ENCODE peak calls at places on chromosomes 11 and 22, in six cellular contexts. One of them, this sample, is unnamed.

GRCh38 chr11:20066013-20066782 is 94.1 kb downstream of the DBX1 start:
- DNase-seq in H1: no peak
- DNase-seq in K562: no peak
- DNase-seq in HepG2: no peak
- DNase-seq in GM12878: no peak
- DNase-seq in GM12891: no peak
- DNase-seq in this sample: no peak

GRCh38 chr11:10899542-10899830 is 41.6 kb upstream of the ZBED5 start:
- DNase-seq in GM12891: no peak
- DNase-seq in K562: peak; percentile 94
- DNase-seq in HepG2: no peak
- DNase-seq in GM12878: no peak
- DNase-seq in H1: no peak
- DNase-seq in this sample: no peak

GRCh38 chr11:78666675-78667129 is 92.0 kb upstream of the NARS2 start:
- DNase-seq in GM12878: no peak
- DNase-seq in K562: peak; percentile 55
- DNase-seq in HepG2: no peak
- DNase-seq in H1: no peak
- DNase-seq in GM12891: no peak
- DNase-seq in this sample: no peak

GRCh38 chr11:13535819-13536218 is 40.0 kb upstream of the PTH start:
- DNase-seq in GM12878: no peak
- DNase-seq in HepG2: peak; percentile 6
- DNase-seq in H1: peak; percentile 5
- DNase-seq in GM12891: no peak
- DNase-seq in K562: peak; percentile 16
- DNase-seq in this sample: no peak

GRCh38 chr22:42791721-42792452 is 65.2 kb downstream of the ARFGAP3 start:
- DNase-seq in K562: no peak
- DNase-seq in GM12878: no peak
- DNase-seq in H1: no peak
- DNase-seq in GM12891: no peak
- DNase-seq in HepG2: no peak
- DNase-seq in this sample: no peak

GRCh38 chr11:107695446-107695845 is 16.4 kb downstream of the SLN start:
- DNase-seq in GM12878: no peak
- DNase-seq in H1: no peak
- DNase-seq in K562: no peak
- DNase-seq in HepG2: no peak
- DNase-seq in GM12891: no peak
- DNase-seq in this sample: no peak

GRCh38 chr11:120563698-120564572 is 52.4 kb downstream of the GRIK4 start:
- DNase-seq in GM12891: no peak
- DNase-seq in H1: no peak
- DNase-seq in GM12878: no peak
- DNase-seq in HepG2: no peak
- DNase-seq in K562: no peak
- DNase-seq in this sample: no peak

GRCh38 chr22:32794449-32795213 is 6.9 kb upstream of the TIMP3 start:
- DNase-seq in HepG2: peak; percentile 90
- DNase-seq in K562: no peak
- DNase-seq in GM12878: no peak
- DNase-seq in H1: no peak
- DNase-seq in GM12891: no peak
- DNase-seq in this sample: no peak

GRCh38 chr11:3824714-3825472 is 15.9 kb downstream of the RHOG start:
- DNase-seq in GM12878: no peak
- DNase-seq in K562: peak; percentile 96
- DNase-seq in HepG2: peak; percentile 69
- DNase-seq in H1: peak; percentile 75
- DNase-seq in GM12891: peak; percentile 89
- DNase-seq in this sample: peak; percentile 87

GRCh38 chr11:27018902-27019544 is 21.6 kb upstream of the BBOX1 start:
- DNase-seq in HepG2: no peak
- DNase-seq in H1: no peak
- DNase-seq in GM12878: no peak
- DNase-seq in K562: no peak
- DNase-seq in GM12891: no peak
- DNase-seq in this sample: no peak

GRCh38 chr11:116772443-116773202 is at the start of gene BUD13:
- DNase-seq in K562: peak; percentile 93
- DNase-seq in GM12891: peak; percentile 90
- DNase-seq in HepG2: peak; percentile 78
- DNase-seq in GM12878: peak; percentile 60
- DNase-seq in H1: peak; percentile 50
- DNase-seq in this sample: peak; percentile 89

GRCh38 chr11:100632970-100633452 is 54.1 kb upstream of the ARHGAP42 start:
- DNase-seq in GM12891: no peak
- DNase-seq in K562: peak; percentile 24
- DNase-seq in H1: no peak
- DNase-seq in HepG2: peak; percentile 10
- DNase-seq in GM12878: no peak
- DNase-seq in this sample: no peak

GRCh38 chr11:23869673-23870072 is 627.2 kb upstream of the LUZP2 start:
- DNase-seq in K562: no peak
- DNase-seq in GM12891: no peak
- DNase-seq in GM12878: no peak
- DNase-seq in H1: no peak
- DNase-seq in HepG2: no peak
- DNase-seq in this sample: no peak

GRCh38 chr22:20563941-20564371 is 56.5 kb downstream of the MED15 start:
- DNase-seq in H1: no peak
- DNase-seq in GM12891: no peak
- DNase-seq in K562: no peak
- DNase-seq in GM12878: no peak
- DNase-seq in HepG2: no peak
- DNase-seq in this sample: no peak

GRCh38 chr11:95519912-95520311 is 269.7 kb downstream of the FAM76B start:
- DNase-seq in K562: no peak
- DNase-seq in HepG2: no peak
- DNase-seq in GM12878: no peak
- DNase-seq in H1: no peak
- DNase-seq in GM12891: no peak
- DNase-seq in this sample: no peak

GRCh38 chr11:134350381-134350780 is 18.6 kb downstream of the GLB1L2 start:
- DNase-seq in HepG2: no peak
- DNase-seq in GM12878: peak; percentile 37
- DNase-seq in GM12891: no peak
- DNase-seq in H1: no peak
- DNase-seq in K562: no peak
- DNase-seq in this sample: no peak

GRCh38 chr22:50608996-50609395 is 8.4 kb downstream of the MAPK8IP2 start:
- DNase-seq in K562: no peak
- DNase-seq in HepG2: no peak
- DNase-seq in H1: no peak
- DNase-seq in GM12891: no peak
- DNase-seq in GM12878: no peak
- DNase-seq in this sample: no peak

GRCh38 chr11:111441443-111441842 is 62.4 kb upstream of the POU2AF1 start:
- DNase-seq in K562: no peak
- DNase-seq in GM12878: no peak
- DNase-seq in HepG2: no peak
- DNase-seq in H1: no peak
- DNase-seq in GM12891: no peak
- DNase-seq in this sample: no peak

GRCh38 chr11:1105183-1105565 is 30.5 kb downstream of the MUC2 start:
- DNase-seq in K562: no peak
- DNase-seq in H1: no peak
- DNase-seq in GM12878: no peak
- DNase-seq in HepG2: no peak
- DNase-seq in GM12891: no peak
- DNase-seq in this sample: no peak

GRCh38 chr11:1560011-1560579 is 12.0 kb downstream of the DUSP8 start:
- DNase-seq in K562: no peak
- DNase-seq in GM12891: no peak
- DNase-seq in GM12878: no peak
- DNase-seq in H1: no peak
- DNase-seq in HepG2: no peak
- DNase-seq in this sample: peak; percentile 30

GRCh38 chr11:56909563-56909962 is 79.2 kb upstream of the OR5AK2 start:
- DNase-seq in H1: no peak
- DNase-seq in K562: no peak
- DNase-seq in GM12891: no peak
- DNase-seq in GM12878: no peak
- DNase-seq in HepG2: no peak
- DNase-seq in this sample: no peak

GRCh38 chr22:47408409-47408808 is 646.0 kb downstream of the TBC1D22A start:
- DNase-seq in GM12891: no peak
- DNase-seq in GM12878: no peak
- DNase-seq in H1: no peak
- DNase-seq in HepG2: no peak
- DNase-seq in K562: peak; percentile 3
- DNase-seq in this sample: no peak

GRCh38 chr22:36180038-36180880 is 19.7 kb upstream of the APOL3 start:
- DNase-seq in GM12891: peak; percentile 71
- DNase-seq in GM12878: no peak
- DNase-seq in HepG2: peak; percentile 56
- DNase-seq in K562: peak; percentile 79
- DNase-seq in H1: peak; percentile 50
- DNase-seq in this sample: peak; percentile 66

GRCh38 chr11:130861283-130861682 is 55.0 kb downstream of the SNX19 start:
- DNase-seq in GM12878: no peak
- DNase-seq in HepG2: no peak
- DNase-seq in GM12891: no peak
- DNase-seq in H1: no peak
- DNase-seq in K562: no peak
- DNase-seq in this sample: no peak

GRCh38 chr11:130865772-130866114 is 50.5 kb downstream of the SNX19 start:
- DNase-seq in GM12891: no peak
- DNase-seq in H1: no peak
- DNase-seq in GM12878: no peak
- DNase-seq in HepG2: peak; percentile 59
- DNase-seq in K562: no peak
- DNase-seq in this sample: no peak

GRCh38 chr11:130859896-130860295 is 56.4 kb downstream of the SNX19 start:
- DNase-seq in HepG2: no peak
- DNase-seq in GM12891: no peak
- DNase-seq in K562: no peak
- DNase-seq in GM12878: no peak
- DNase-seq in H1: no peak
- DNase-seq in this sample: no peak

GRCh38 chr11:130865091-130865771 is 51.0 kb downstream of the SNX19 start:
- DNase-seq in GM12891: no peak
- DNase-seq in H1: no peak
- DNase-seq in K562: no peak
- DNase-seq in HepG2: peak; percentile 52
- DNase-seq in GM12878: no peak
- DNase-seq in this sample: no peak

GRCh38 chr11:130861902-130862552 is 54.3 kb downstream of the SNX19 start:
- DNase-seq in H1: peak; percentile 91
- DNase-seq in GM12878: no peak
- DNase-seq in HepG2: peak; percentile 83
- DNase-seq in GM12891: peak; percentile 58
- DNase-seq in K562: peak; percentile 94
- DNase-seq in this sample: peak; percentile 44
- TF ChIP-seq POLR2AphosphoS5 in H1: no peak
- TF ChIP-seq POLR2AphosphoS5 in GM12878: no peak
- TF ChIP-seq POLR2AphosphoS5 in HepG2: no peak
- TF ChIP-seq POLR2AphosphoS5 in GM12891: no peak
- TF ChIP-seq POLR2AphosphoS5 in K562: no peak
- TF ChIP-seq POLR2AphosphoS5 in this sample: no peak

GRCh38 chr11:44860346-44860745 is 90.3 kb downstream of the TP53I11 start:
- DNase-seq in H1: no peak
- DNase-seq in HepG2: no peak
- DNase-seq in GM12891: no peak
- DNase-seq in GM12878: no peak
- DNase-seq in K562: no peak
- DNase-seq in this sample: no peak

GRCh38 chr11:44862546-44863101 is 88.1 kb downstream of the TP53I11 start:
- DNase-seq in GM12891: no peak
- DNase-seq in HepG2: no peak
- DNase-seq in GM12878: no peak
- DNase-seq in K562: no peak
- DNase-seq in H1: no peak
- DNase-seq in this sample: no peak

GRCh38 chr11:44863231-44863630 is 87.5 kb downstream of the TP53I11 start:
- DNase-seq in GM12878: no peak
- DNase-seq in K562: no peak
- DNase-seq in GM12891: no peak
- DNase-seq in H1: no peak
- DNase-seq in HepG2: no peak
- DNase-seq in this sample: no peak

GRCh38 chr11:44860967-44861828 is 89.5 kb downstream of the TP53I11 start:
- DNase-seq in GM12891: no peak
- DNase-seq in H1: no peak
- DNase-seq in K562: no peak
- DNase-seq in HepG2: no peak
- DNase-seq in GM12878: no peak
- DNase-seq in this sample: no peak

GRCh38 chr11:44861829-44862545 is 88.7 kb downstream of the TP53I11 start:
- DNase-seq in H1: peak; percentile 85
- DNase-seq in GM12878: peak; percentile 86
- DNase-seq in GM12891: peak; percentile 88
- DNase-seq in K562: peak; percentile 71
- DNase-seq in HepG2: peak; percentile 44
- DNase-seq in this sample: peak; percentile 75
- TF ChIP-seq POLR2A in H1: no peak
- TF ChIP-seq POLR2A in GM12878: no peak
- TF ChIP-seq POLR2A in GM12891: no peak
- TF ChIP-seq POLR2A in K562: no peak
- TF ChIP-seq POLR2A in HepG2: no peak
- TF ChIP-seq POLR2A in this sample: peak; percentile 49

DNA sequence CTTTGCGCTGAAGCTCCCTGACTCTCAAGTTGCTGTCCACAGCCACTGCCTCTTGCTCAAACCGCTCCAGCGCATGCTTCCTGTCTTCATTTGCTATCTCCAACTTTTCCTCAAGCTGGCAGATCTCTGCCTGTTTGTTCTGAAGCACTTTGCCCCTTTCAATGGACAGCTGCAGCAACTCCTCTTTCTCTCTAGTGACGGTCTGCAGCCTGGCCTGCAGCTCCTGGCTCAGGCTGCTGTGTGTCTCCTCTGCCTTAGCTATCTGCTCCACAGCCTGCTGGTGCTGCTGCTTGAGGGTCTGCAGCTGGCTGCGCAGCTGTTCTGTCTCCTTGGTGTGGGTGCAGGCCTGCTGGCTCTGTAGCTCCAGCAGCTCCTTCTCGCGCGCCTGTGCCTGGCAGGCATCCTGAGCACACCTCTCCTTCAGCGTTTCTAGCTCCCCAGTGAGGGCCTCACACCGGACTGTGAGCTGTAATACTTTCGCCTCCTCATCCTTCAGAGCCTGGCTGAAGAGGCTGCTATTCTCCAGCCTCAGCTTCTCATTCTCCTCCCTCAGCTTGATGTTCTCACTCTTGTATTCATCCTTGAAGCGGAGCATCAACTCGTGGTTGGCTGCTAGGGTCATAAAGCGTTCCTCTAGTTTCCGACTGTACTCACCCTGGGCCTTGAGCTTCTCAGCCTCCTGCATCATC is 720 bp downstream of the CCDC89 start:
- DNase-seq in HepG2: no peak
- DNase-seq in GM12891: no peak
- DNase-seq in H1: no peak
- DNase-seq in K562: no peak
- DNase-seq in GM12878: no peak
- DNase-seq in this sample: no peak
- TF ChIP-seq TAF1 in HepG2: no peak
- TF ChIP-seq TAF1 in GM12891: no peak
- TF ChIP-seq TAF1 in H1: no peak
- TF ChIP-seq TAF1 in K562: no peak
- TF ChIP-seq TAF1 in GM12878: no peak
- TF ChIP-seq TAF1 in this sample: no peak

GRCh38 chr11:91952056-91952455 is 272.6 kb upstream of the FAT3 start:
- DNase-seq in GM12891: no peak
- DNase-seq in K562: no peak
- DNase-seq in HepG2: no peak
- DNase-seq in GM12878: no peak
- DNase-seq in H1: no peak
- DNase-seq in this sample: no peak
- TF ChIP-seq POLR2AphosphoS5 in GM12891: no peak
- TF ChIP-seq POLR2AphosphoS5 in K562: no peak
- TF ChIP-seq POLR2AphosphoS5 in HepG2: no peak
- TF ChIP-seq POLR2AphosphoS5 in GM12878: no peak
- TF ChIP-seq POLR2AphosphoS5 in H1: no peak
- TF ChIP-seq POLR2AphosphoS5 in this sample: no peak